ENCODE peak calls at places on chromosomes 7 and 10, in ten cellular contexts. N is transverse colon, U is body of pancreas, M is H54, D is breast epithelium, W is H1, R is adrenal gland, T is ovary, J is tibial nerve, L is Peyer's patch. Z is an unnamed sample.

GRCh38 chr10:3412646-3413045 is 240.1 kb upstream of the PITRM1 start:
- DNase-seq in T (no peak), D (no peak), U (no peak), W (no peak), M (no peak), R (no peak), N (no peak), L (no peak), J (no peak), Z (no peak)

GRCh38 chr10:17234541-17234940 is 6.5 kb downstream of the VIM start:
- DNase-seq in L (no peak), U (no peak), N (no peak), R (no peak), W (no peak), M (no peak), T (no peak), D (no peak), J (no peak), Z (no peak)

GRCh38 chr10:79403441-79404230 is 41.8 kb downstream of the ZCCHC24 start:
- DNase-seq in J (peak), U (no peak), D (peak), L (peak), M (no peak), T (peak), W (no peak), N (no peak), R (no peak), Z (no peak)

GRCh38 chr7:80908360-80908797 is 10.5 kb downstream of the SEMA3C start:
- DNase-seq in T (no peak), M (no peak), D (no peak), L (no peak), R (no peak), W (no peak), J (no peak), U (no peak), N (no peak), Z (no peak)

GRCh38 chr7:85928500-85928899 is 715.2 kb upstream of the GRM3 start:
- DNase-seq in W (peak), M (no peak), U (no peak), T (no peak), L (no peak), J (no peak), D (no peak), R (no peak), N (no peak), Z (no peak)

GRCh38 chr10:45427956-45428338 is 53.9 kb downstream of the ALOX5 start:
- DNase-seq in R (no peak), L (no peak), J (no peak), M (no peak), D (no peak), W (no peak), U (no peak), N (no peak), T (no peak), Z (no peak)

GRCh38 chr10:23399701-23400144 is 39.2 kb upstream of the OTUD1 start:
- DNase-seq in U (peak), T (no peak), N (no peak), D (no peak), R (peak), L (no peak), M (no peak), W (no peak), J (no peak), Z (peak)

GRCh38 chr7:88191911-88192310 is 27.9 kb downstream of the SRI start:
- DNase-seq in D (no peak), U (no peak), N (no peak), L (no peak), M (no peak), J (no peak), R (no peak), W (no peak), T (no peak), Z (no peak)

GRCh38 chr10:32332299-32332750 is 14.6 kb downstream of the EPC1 start:
- DNase-seq in W (no peak), R (no peak), U (peak), D (no peak), L (no peak), J (no peak), T (no peak), N (peak), M (no peak), Z (peak)
- TF ChIP-seq POLR2A in W (no peak), R (no peak), U (no peak), D (no peak), L (no peak), J (no peak), T (no peak), N (no peak), M (no peak), Z (no peak)

GRCh38 chr7:5532520-5533335 is 109.1 kb upstream of the TNRC18 start:
- DNase-seq in J (no peak), M (no peak), W (no peak), R (peak), D (peak), L (peak), T (peak), U (peak), N (peak), Z (no peak)
- TF ChIP-seq POLR2A in J (no peak), M (no peak), W (peak), R (no peak), D (no peak), L (peak), T (no peak), U (no peak), N (peak), Z (no peak)

GRCh38 chr10:101939718-101940117 is 96.1 kb upstream of the KCNIP2 start:
- DNase-seq in N (no peak), J (no peak), L (no peak), D (no peak), U (no peak), W (no peak), R (no peak), T (no peak), M (no peak), Z (no peak)
- TF ChIP-seq POLR2A in N (no peak), J (no peak), L (no peak), D (no peak), U (no peak), W (no peak), R (no peak), T (no peak), M (no peak), Z (no peak)

GRCh38 chr7:120987280-120987679 is 1.2 kb upstream of the CPED1 start:
- DNase-seq in W (no peak), N (no peak), D (no peak), J (no peak), L (no peak), T (no peak), U (no peak), R (no peak), M (no peak), Z (no peak)

GRCh38 chr7:120990468-120991118 is 2.1 kb downstream of the CPED1 start:
- DNase-seq in L (no peak), N (no peak), D (no peak), W (no peak), U (no peak), M (no peak), T (no peak), J (no peak), R (no peak), Z (no peak)

GRCh38 chr7:120989571-120990220 is 1.2 kb downstream of the CPED1 start:
- DNase-seq in T (peak), R (peak), U (no peak), J (no peak), D (no peak), L (no peak), M (no peak), W (no peak), N (no peak), Z (no peak)

GRCh38 chr7:120987683-120988590 is 574 bp upstream of the CPED1 start:
- DNase-seq in U (peak), T (peak), M (peak), J (peak), W (peak), R (peak), L (peak), N (peak), D (peak), Z (peak)

DNA sequence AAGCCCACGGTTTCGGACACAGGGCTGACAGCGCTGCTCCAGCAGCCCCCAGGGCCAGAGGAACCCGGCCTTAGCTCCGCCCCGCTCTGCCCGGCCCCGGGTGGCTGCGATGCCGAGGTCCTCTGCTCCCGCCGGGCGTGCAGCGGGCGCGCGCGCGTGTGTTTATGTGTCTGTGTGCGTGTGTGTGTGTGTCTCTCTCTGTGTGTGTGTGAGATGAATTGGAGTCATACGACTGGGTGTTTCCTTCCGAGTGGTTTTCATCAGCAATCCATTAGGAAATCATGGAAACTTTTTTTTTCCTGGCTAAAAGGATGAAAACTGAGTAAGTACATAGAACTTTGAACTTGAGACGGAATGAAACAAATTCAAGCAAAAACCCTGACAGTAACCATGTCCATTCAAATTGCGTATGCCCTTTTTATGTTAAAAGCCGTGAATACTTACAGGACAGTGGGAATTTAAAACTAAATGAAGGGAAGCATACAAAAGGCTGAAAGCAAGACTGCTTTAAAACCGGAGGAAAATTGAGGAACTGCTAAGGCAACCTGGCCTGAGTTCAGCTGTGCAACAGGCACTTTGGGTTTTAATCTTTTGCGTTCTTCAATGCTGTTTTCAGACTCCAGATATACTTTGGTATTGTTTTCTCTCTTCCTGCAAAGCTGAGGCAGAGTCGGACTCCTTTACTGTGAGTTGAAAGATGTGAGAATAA is at the start of gene CPED1:
- DNase-seq in T (peak), M (peak), R (peak), U (peak), W (no peak), J (peak), L (peak), N (peak), D (peak), Z (peak)
- TF ChIP-seq POLR2A in T (peak), M (no peak), R (no peak), U (no peak), W (no peak), J (peak), L (no peak), N (no peak), D (no peak), Z (no peak)

GRCh38 chr7:105268511-105269392 is 120.0 kb downstream of the SRPK2 start:
- DNase-seq in J (no peak), M (no peak), N (no peak), D (no peak), L (no peak), R (peak), U (peak), W (no peak), T (no peak), Z (peak)
- TF ChIP-seq POLR2A in J (peak), M (no peak), N (no peak), D (no peak), L (no peak), R (no peak), U (no peak), W (no peak), T (no peak), Z (no peak)

GRCh38 chr10:34231441-34232180 is 583.5 kb downstream of the PARD3 start:
- DNase-seq in J (no peak), U (no peak), D (no peak), M (no peak), R (no peak), W (no peak), N (no peak), T (no peak), L (no peak), Z (no peak)
- TF ChIP-seq POLR2A in J (no peak), U (no peak), D (no peak), M (no peak), R (no peak), W (no peak), N (no peak), T (no peak), L (no peak), Z (no peak)

Z was measured in A549.